ENCODE peak calls at places on chromosomes 4 and X, in ten cellular contexts. H is body of pancreas, F is lower lobe of right lung, B is astrocyte, K is mammary epithelial cell, N is ovary, C is hepatocyte, J is cardiac muscle cell, Y is tibial artery, U is OCI-LY7. A is an unnamed sample.
A peak's percentile ranks its signal among the peaks of the same experiment; 100 is the strongest.

GRCh38 chrX:120560405-120560841 is 339 bp downstream of the CUL4B start:
- DNase-seq in K (peak; percentile 35), F (peak; percentile 39), Y (peak; percentile 67), J (peak; percentile 50), H (peak; percentile 49), N (no peak), B (peak; percentile 22), U (peak; percentile 36), C (peak; percentile 44), A (no peak)

GRCh38 chrX:14361430-14361829 is 167.9 kb upstream of the GLRA2 start:
- DNase-seq in C (no peak), N (no peak), U (no peak), K (no peak), B (no peak), H (no peak), Y (no peak), J (no peak), F (no peak), A (no peak)

GRCh38 chr4:75189976-75190375 is 257.1 kb downstream of the PARM1 start:
- DNase-seq in K (no peak), H (no peak), U (no peak), J (no peak), F (no peak), B (no peak), C (no peak), N (no peak), Y (no peak), A (no peak)

GRCh38 chrX:119948381-119948780 is 4.8 kb upstream of the NKAP start:
- DNase-seq in Y (no peak), U (no peak), H (no peak), B (no peak), C (no peak), K (no peak), N (no peak), F (no peak), J (no peak), A (no peak)

GRCh38 chr4:167290684-167291083 is 56.4 kb upstream of the SPOCK3 start:
- DNase-seq in K (peak; percentile 1), Y (no peak), F (no peak), J (peak; percentile 34), N (no peak), C (peak; percentile 33), U (no peak), B (peak; percentile 10), H (no peak), A (no peak)

GRCh38 chr4:38533024-38533556 is 130.9 kb upstream of the KLF3 start:
- DNase-seq in C (no peak), J (no peak), K (no peak), B (no peak), Y (no peak), F (no peak), N (no peak), H (no peak), U (no peak), A (no peak)

GRCh38 chrX:111467896-111468295 is 43.5 kb upstream of the SERTM2 start:
- DNase-seq in K (no peak), H (peak; percentile 11), F (peak; percentile 28), B (no peak), N (no peak), U (no peak), J (no peak), Y (peak; percentile 68), C (peak; percentile 41), A (peak; percentile 57)

GRCh38 chr4:157115613-157116340 is 39.8 kb downstream of the GLRB start:
- DNase-seq in N (no peak), B (peak; percentile 84), J (peak; percentile 71), C (peak; percentile 9), Y (no peak), K (peak; percentile 66), F (no peak), H (no peak), U (no peak), A (no peak)

GRCh38 chr4:187128971-187129370 is 405.3 kb upstream of the FAT1 start:
- DNase-seq in K (peak; percentile 97), U (no peak), H (no peak), N (no peak), C (no peak), J (no peak), F (no peak), B (peak; percentile 80), Y (no peak), A (no peak)

GRCh38 chrX:12770440-12770839 is 20.8 kb upstream of the PRPS2 start:
- DNase-seq in C (peak; percentile 35), Y (no peak), K (no peak), H (no peak), B (no peak), U (peak; percentile 34), N (no peak), F (no peak), J (peak; percentile 41), A (no peak)

GRCh38 chr4:99816611-99817309 is at the start of gene DAPP1:
- DNase-seq in F (peak; percentile 70), U (peak; percentile 96), B (no peak), J (no peak), C (peak; percentile 19), K (peak; percentile 99), H (peak; percentile 43), Y (peak; percentile 64), N (no peak), A (no peak)

GRCh38 chr4:25032126-25032525 is 1.4 kb upstream of the LGI2 start:
- DNase-seq in K (no peak), B (peak; percentile 46), U (no peak), H (no peak), F (no peak), Y (no peak), J (peak; percentile 27), N (no peak), C (no peak), A (no peak)

GRCh38 chr4:110049951-110050925 is 137.6 kb downstream of the EGF start:
- DNase-seq in H (peak; percentile 44), C (peak; percentile 57), Y (no peak), U (peak; percentile 58), B (no peak), N (no peak), J (peak; percentile 64), F (no peak), K (peak; percentile 21), A (no peak)

GRCh38 chrX:135516376-135516775 is 4.1 kb upstream of the INTS6L start:
- DNase-seq in K (no peak), J (no peak), Y (no peak), F (no peak), N (no peak), C (no peak), H (no peak), U (peak; percentile 6), B (no peak), A (no peak)

GRCh38 chr4:88791274-88791673 is 93.6 kb upstream of the NAP1L5 start:
- DNase-seq in C (no peak), Y (no peak), F (no peak), J (peak; percentile 41), B (peak; percentile 59), K (peak; percentile 42), N (no peak), H (no peak), U (peak; percentile 24), A (no peak)

GRCh38 chrX:145393702-145394235 is 146.5 kb downstream of the SPANXN1 start:
- DNase-seq in H (no peak), K (no peak), F (no peak), N (no peak), Y (no peak), J (no peak), U (peak; percentile 11), B (no peak), C (no peak), A (no peak)

DNA sequence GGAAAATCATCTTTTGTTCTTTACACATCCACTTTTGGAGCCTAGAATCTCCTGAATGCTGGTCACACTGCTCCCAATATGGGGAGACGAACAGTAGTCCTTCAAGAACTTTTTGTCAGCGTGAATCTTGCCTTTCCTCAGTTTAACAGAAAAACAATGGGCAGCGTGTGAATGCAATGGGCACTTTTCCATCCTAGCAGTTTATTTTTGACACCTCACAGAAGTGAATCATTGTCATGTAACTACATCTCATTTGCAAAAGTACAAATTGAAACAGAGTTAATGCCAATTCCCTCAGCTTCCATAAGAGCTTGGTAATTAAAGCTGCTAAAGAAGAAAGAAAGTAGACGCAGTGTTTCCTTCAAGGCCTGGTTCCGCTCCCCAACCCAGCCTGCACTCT is 85.5 kb downstream of the DRD5 start:
- DNase-seq in Y (no peak), J (no peak), B (no peak), U (no peak), F (no peak), K (no peak), N (no peak), H (no peak), C (no peak), A (no peak)
- H3K4me3 ChIP-seq in Y (no peak overlapping the region), J (no peak overlapping the region), B (no peak overlapping the region), U (no peak overlapping the region), F (no peak overlapping the region), K (no peak overlapping the region), N (no peak overlapping the region), H (no peak overlapping the region), C (no peak overlapping the region), A (no peak overlapping the region)

GRCh38 chr4:176788248-176788647 is 4.5 kb downstream of the VEGFC start:
- DNase-seq in Y (no peak), B (no peak), H (no peak), U (no peak), C (no peak), F (no peak), K (no peak), N (no peak), J (no peak), A (no peak)
- H3K4me1 ChIP-seq in Y (no peaks in the 10 kb centered on the region), B (peaks cover 6% of the 10 kb centered on the region), H (peaks cover 13% of the 10 kb centered on the region), U (no peaks in the 10 kb centered on the region), C (no peaks in the 10 kb centered on the region), F (peaks cover 22% of the 10 kb centered on the region), K (peaks cover 10% of the 10 kb centered on the region), N (no peaks in the 10 kb centered on the region), J (no peaks in the 10 kb centered on the region), A (no peaks in the 10 kb centered on the region)

DNA sequence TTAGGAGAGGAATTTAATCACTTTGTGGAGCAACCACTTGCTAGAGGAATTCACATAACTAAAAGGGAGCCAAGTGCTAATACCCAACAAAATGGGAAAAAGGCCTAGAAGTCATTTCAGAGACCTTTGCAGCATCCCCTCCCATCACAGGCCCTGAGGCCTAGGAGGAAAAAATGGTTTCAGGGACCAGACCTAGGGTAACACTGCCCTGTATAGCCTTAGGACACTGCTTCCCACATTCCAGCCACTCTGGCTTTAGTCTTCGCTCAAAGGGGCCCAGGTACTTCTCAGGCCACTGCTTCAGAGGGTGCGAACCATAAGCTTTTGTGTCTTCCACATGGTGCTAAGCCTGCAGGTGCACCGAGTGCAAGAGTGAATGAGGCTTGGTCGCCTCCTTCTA is 19.1 kb downstream of the SPANXN2 start:
- DNase-seq in B (no peak), J (no peak), C (no peak), Y (no peak), U (no peak), F (no peak), K (no peak), H (no peak), N (no peak), A (no peak)
- H3K27ac ChIP-seq in B (no peak overlapping the region), J (no peak overlapping the region), C (no peak overlapping the region), Y (no peak overlapping the region), U (no peak overlapping the region), F (no peak overlapping the region), K (no peak overlapping the region), H (no peak overlapping the region), N (no peak overlapping the region), A (no peak overlapping the region)

DNA sequence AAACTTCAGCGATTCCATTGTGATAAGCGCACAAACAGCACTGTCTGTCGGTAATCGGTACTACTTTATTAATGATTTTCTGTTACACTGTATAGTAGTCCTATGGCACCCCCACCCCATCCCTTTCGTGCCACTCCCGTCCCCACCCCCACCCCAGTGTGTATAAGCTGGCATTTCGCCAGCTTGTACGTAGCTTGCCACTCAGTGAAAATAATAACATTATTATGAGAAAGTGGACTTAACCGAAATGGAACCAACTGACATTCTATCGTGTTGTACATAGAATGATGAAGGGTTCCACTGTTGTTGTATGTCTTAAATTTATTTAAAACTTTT is 4.8 kb downstream of the MID1IP1 start:
- DNase-seq in B (no peak), Y (no peak), J (no peak), C (no peak), U (peak; percentile 67), N (peak; percentile 19), H (no peak), K (no peak), F (no peak), A (no peak)
- H3K4me3 ChIP-seq in B (peak overlapping the region; percentile 75), Y (peak overlapping the region; percentile 81), J (peak overlapping the region; percentile 69), C (peak overlapping the region; percentile 64), U (peak overlapping the region; percentile 99), N (peak overlapping the region; percentile 61), H (peak overlapping the region; percentile 51), K (peak overlapping the region; percentile 64), F (peak overlapping the region; percentile 64), A (no peak overlapping the region)